ENCODE peak calls at places on chromosomes 2 and 18, in eight cellular contexts. R is adrenal gland, T is upper lobe of right lung, M is AG04449, E is B cell, A is Caco-2, G is IMR-90, I is lower lobe of right lung. Y is an unnamed sample.

GRCh38 chr2:211688196-211688595 is 850.4 kb downstream of the ERBB4 start:
- DNase-seq in R (no peak), T (no peak), M (no peak), E (no peak), A (no peak), G (no peak), I (no peak), Y (no peak)

GRCh38 chr2:183215917-183216316 is 91.7 kb downstream of the NUP35 start:
- DNase-seq in R (no peak), T (no peak), M (no peak), E (no peak), A (no peak), G (no peak), I (no peak), Y (no peak)

GRCh38 chr2:33354981-33355380 is 121.5 kb upstream of the RASGRP3 start:
- DNase-seq in R (no peak), T (no peak), M (peak; percentile 88), E (no peak), A (no peak), G (peak; percentile 90), I (no peak), Y (no peak)

GRCh38 chr2:169452080-169452479 is 27.2 kb upstream of the BBS5 start:
- DNase-seq in R (no peak), T (no peak), M (no peak), E (peak; percentile 6), A (peak; percentile 47), G (peak; percentile 58), I (no peak), Y (no peak)

GRCh38 chr18:56889621-56890020 is 238.5 kb downstream of the WDR7 start:
- DNase-seq in R (no peak), T (no peak), M (no peak), E (no peak), A (no peak), G (no peak), I (no peak), Y (no peak)

GRCh38 chr2:127181851-127182250 is 38.2 kb downstream of the CYP27C1 start:
- DNase-seq in R (peak; percentile 27), T (no peak), M (no peak), E (no peak), A (no peak), G (no peak), I (no peak), Y (no peak)

GRCh38 chr18:13492314-13492713 is 234.0 kb downstream of the FAM210A start:
- DNase-seq in R (no peak), T (no peak), M (no peak), E (no peak), A (no peak), G (no peak), I (no peak), Y (no peak)

GRCh38 chr2:169743549-169743948 is 9.9 kb downstream of the KLHL23 start:
- DNase-seq in R (no peak), T (no peak), M (no peak), E (no peak), A (no peak), G (no peak), I (no peak), Y (no peak)

GRCh38 chr2:174985624-174986023 is 19.6 kb downstream of the CHN1 start:
- DNase-seq in R (no peak), T (no peak), M (no peak), E (no peak), A (no peak), G (peak; percentile 65), I (no peak), Y (no peak)

GRCh38 chr2:1750935-1751767 is 6.8 kb upstream of the PXDN start:
- DNase-seq in R (peak; percentile 78), T (peak; percentile 85), M (no peak), E (peak; percentile 57), A (peak; percentile 67), G (peak; percentile 86), I (peak; percentile 76), Y (no peak)

GRCh38 chr2:229129738-229130371 is 141.2 kb downstream of the PID1 start:
- DNase-seq in R (peak; percentile 73), T (no peak), M (no peak), E (no peak), A (peak; percentile 3), G (no peak), I (no peak), Y (no peak)

GRCh38 chr2:221570321-221571107 is 1.6 kb downstream of the EPHA4 start:
- DNase-seq in R (no peak), T (no peak), M (no peak), E (peak; percentile 37), A (no peak), G (peak; percentile 31), I (no peak), Y (no peak)

GRCh38 chr2:2286592-2286991 is 44.5 kb downstream of the MYT1L start:
- DNase-seq in R (no peak), T (no peak), M (no peak), E (no peak), A (no peak), G (no peak), I (no peak), Y (no peak)

GRCh38 chr2:29050591-29050990 is 23.7 kb downstream of the PCARE start:
- DNase-seq in R (no peak), T (no peak), M (no peak), E (no peak), A (no peak), G (no peak), I (no peak), Y (no peak)

GRCh38 chr2:17780546-17780945 is 26.6 kb downstream of the GEN1 start:
- DNase-seq in R (no peak), T (no peak), M (no peak), E (no peak), A (no peak), G (peak; percentile 10), I (no peak), Y (no peak)

GRCh38 chr18:45896991-45897390 is 70.1 kb downstream of the EPG5 start:
- DNase-seq in R (no peak), T (no peak), M (no peak), E (no peak), A (no peak), G (no peak), I (no peak), Y (no peak)

GRCh38 chr18:49226935-49227334 is 233.5 kb downstream of the DYM start:
- DNase-seq in R (no peak), T (no peak), M (no peak), E (no peak), A (no peak), G (no peak), I (no peak), Y (no peak)

GRCh38 chr2:217386041-217386440 is 526.2 kb upstream of the TNP1 start:
- DNase-seq in R (no peak), T (no peak), M (no peak), E (no peak), A (no peak), G (no peak), I (no peak), Y (no peak)

GRCh38 chr2:218964041-218964771 is 4.7 kb downstream of the CDK5R2 start:
- DNase-seq in R (peak; percentile 83), T (no peak), M (no peak), E (no peak), A (no peak), G (peak; percentile 92), I (no peak), Y (no peak)

GRCh38 chr2:112848833-112849232 is 12.3 kb upstream of the IL1B start:
- DNase-seq in R (no peak), T (no peak), M (no peak), E (no peak), A (no peak), G (no peak), I (no peak), Y (no peak)

GRCh38 chr2:102094917-102095316 is 47.6 kb upstream of the IL1R1 start:
- DNase-seq in R (peak; percentile 77), T (no peak), M (peak; percentile 63), E (no peak), A (peak; percentile 73), G (peak; percentile 98), I (no peak), Y (no peak)

GRCh38 chr2:35343135-35343534 is 1012.4 kb upstream of the CRIM1 start:
- DNase-seq in R (no peak), T (no peak), M (no peak), E (no peak), A (no peak), G (no peak), I (no peak), Y (no peak)
- TF ChIP-seq CTCF in R (no peak), T (no peak), M (no peak), E (no peak), A (peak; percentile 37), G (peak; percentile 28), I (no peak), Y (peak; percentile 70)

DNA sequence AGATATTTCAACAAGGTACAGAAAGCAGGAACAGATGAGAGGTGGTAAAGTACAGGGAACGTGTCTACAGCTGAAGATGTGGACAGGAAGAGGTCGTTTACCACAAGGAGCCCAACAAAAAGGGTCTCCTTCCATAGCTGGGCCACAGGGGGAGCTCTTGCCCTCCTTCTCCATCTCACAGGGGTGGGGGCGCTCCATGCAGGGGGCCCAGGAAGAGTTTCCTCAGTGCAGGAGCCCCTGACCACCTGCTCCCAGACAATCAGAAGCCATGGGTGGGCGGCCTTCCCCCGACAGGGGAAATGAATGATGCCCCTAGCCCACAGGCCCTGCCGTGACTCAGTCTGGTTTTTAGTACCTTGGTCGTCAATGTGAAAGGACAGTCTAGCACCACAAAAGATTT is 163.6 kb upstream of the ZNF516 start:
- DNase-seq in R (no peak), T (no peak), M (no peak), E (no peak), A (no peak), G (no peak), I (no peak), Y (no peak)
- TF ChIP-seq CTCF in R (no peak), T (no peak), M (no peak), E (no peak), A (peak; percentile 26), G (peak; percentile 28), I (no peak), Y (peak; percentile 60)

DNA sequence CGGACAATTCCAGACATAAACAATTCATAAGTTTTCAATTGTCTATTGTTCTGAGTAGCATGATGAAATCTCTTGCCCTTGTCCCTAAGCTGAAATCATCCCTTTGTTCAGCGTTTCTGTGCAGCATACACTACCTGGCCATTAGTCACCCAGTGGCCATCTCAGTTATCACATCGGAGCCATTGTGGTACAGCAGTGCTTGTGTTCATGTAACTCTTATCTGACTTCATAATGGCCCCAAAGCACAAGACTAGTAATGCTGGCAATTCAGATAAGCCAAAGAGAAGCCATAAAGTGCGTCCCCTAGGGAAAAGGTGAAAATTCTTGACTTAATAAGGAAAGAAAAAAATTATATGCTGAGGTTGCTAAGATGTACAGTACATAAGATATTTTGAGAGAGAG is 127.2 kb downstream of the FHOD3 start:
- DNase-seq in R (no peak), T (no peak), M (no peak), E (no peak), A (no peak), G (no peak), I (no peak), Y (no peak)
- TF ChIP-seq CTCF in R (no peak), T (no peak), M (no peak), E (no peak), A (no peak), G (no peak), I (no peak), Y (no peak)

DNA sequence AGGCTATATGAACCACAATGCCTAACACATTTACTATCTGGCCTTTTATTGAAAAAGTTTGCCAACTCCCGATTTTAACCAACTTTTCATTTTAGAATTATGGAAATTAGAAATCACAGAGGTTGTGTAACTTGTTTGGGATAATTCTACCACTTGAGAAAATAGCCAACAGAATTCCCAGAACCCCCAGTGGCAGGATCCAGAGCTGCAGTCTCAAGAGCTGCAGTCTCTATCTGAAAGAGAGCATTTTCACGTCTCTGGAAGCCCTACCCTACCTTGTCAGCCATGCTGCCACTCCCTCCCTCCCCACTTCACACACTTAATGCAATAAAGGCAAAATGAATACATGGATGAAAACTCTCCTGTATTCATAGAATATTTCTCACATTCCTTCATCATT is 23.4 kb upstream of the TSPYL6 start:
- DNase-seq in R (no peak), T (no peak), M (no peak), E (no peak), A (peak; percentile 22), G (no peak), I (no peak), Y (no peak)
- TF ChIP-seq CTCF in R (no peak), T (no peak), M (no peak), E (no peak), A (peak; percentile 23), G (peak; percentile 7), I (no peak), Y (peak; percentile 45)

Y was measured in chondrocyte.